ENCODE peak calls at places on chromosomes 3 and 15, in six cellular contexts. One of them, this sample, is unnamed. For H3K9me3, the result is how much of the 10 kb centered on the place peaks cover.

GRCh38 chr3:131386429-131386926 is 4.9 kb downstream of the NUDT16 start:
- DNase-seq in tibial artery: peak
- DNase-seq in BE2C: no peak
- DNase-seq in Peyer's patch: peak
- DNase-seq in lung: peak
- DNase-seq in CD8-positive, alpha-beta T cell: no peak
- DNase-seq in this sample: no peak

GRCh38 chr3:57234613-57235575 is 7.4 kb downstream of the APPL1 start:
- DNase-seq in tibial artery: no peak
- DNase-seq in BE2C: no peak
- DNase-seq in Peyer's patch: no peak
- DNase-seq in lung: no peak
- DNase-seq in CD8-positive, alpha-beta T cell: no peak
- DNase-seq in this sample: no peak

GRCh38 chr3:154749514-154749913 is 319.5 kb upstream of the GPR149 start:
- DNase-seq in tibial artery: no peak
- DNase-seq in BE2C: no peak
- DNase-seq in Peyer's patch: no peak
- DNase-seq in lung: no peak
- DNase-seq in CD8-positive, alpha-beta T cell: no peak
- DNase-seq in this sample: no peak

GRCh38 chr3:69791919-69792399 is 52.7 kb downstream of the MITF start:
- DNase-seq in tibial artery: no peak
- DNase-seq in BE2C: no peak
- DNase-seq in Peyer's patch: no peak
- DNase-seq in lung: no peak
- DNase-seq in CD8-positive, alpha-beta T cell: no peak
- DNase-seq in this sample: no peak

GRCh38 chr15:33801954-33802353 is 166.3 kb upstream of the CHRM5 start:
- DNase-seq in tibial artery: no peak
- DNase-seq in BE2C: no peak
- DNase-seq in Peyer's patch: no peak
- DNase-seq in lung: no peak
- DNase-seq in CD8-positive, alpha-beta T cell: no peak
- DNase-seq in this sample: no peak

GRCh38 chr15:68389041-68389930 is 42.7 kb downstream of the ITGA11 start:
- DNase-seq in tibial artery: no peak
- DNase-seq in BE2C: peak
- DNase-seq in Peyer's patch: no peak
- DNase-seq in lung: no peak
- DNase-seq in CD8-positive, alpha-beta T cell: no peak
- DNase-seq in this sample: no peak

GRCh38 chr3:23170306-23170705 is 32.8 kb upstream of the UBE2E2 start:
- DNase-seq in tibial artery: no peak
- DNase-seq in BE2C: no peak
- DNase-seq in Peyer's patch: no peak
- DNase-seq in lung: no peak
- DNase-seq in CD8-positive, alpha-beta T cell: no peak
- DNase-seq in this sample: no peak

GRCh38 chr15:45118131-45118588 is 4.0 kb downstream of the DUOXA2 start:
- DNase-seq in tibial artery: peak
- DNase-seq in BE2C: peak
- DNase-seq in Peyer's patch: peak
- DNase-seq in lung: peak
- DNase-seq in CD8-positive, alpha-beta T cell: peak
- DNase-seq in this sample: peak

GRCh38 chr3:53375019-53375418 is 27.7 kb upstream of the DCP1A start:
- DNase-seq in tibial artery: peak
- DNase-seq in BE2C: peak
- DNase-seq in Peyer's patch: peak
- DNase-seq in lung: peak
- DNase-seq in CD8-positive, alpha-beta T cell: peak
- DNase-seq in this sample: peak

GRCh38 chr15:101250931-101251829 is 668 bp downstream of the CHSY1 start:
- DNase-seq in tibial artery: no peak
- DNase-seq in BE2C: peak
- DNase-seq in Peyer's patch: peak
- DNase-seq in lung: no peak
- DNase-seq in CD8-positive, alpha-beta T cell: no peak
- DNase-seq in this sample: no peak

GRCh38 chr3:116140100-116140689 is 305.1 kb downstream of the LSAMP start:
- DNase-seq in tibial artery: no peak
- DNase-seq in BE2C: no peak
- DNase-seq in Peyer's patch: no peak
- DNase-seq in lung: no peak
- DNase-seq in CD8-positive, alpha-beta T cell: no peak
- DNase-seq in this sample: no peak

GRCh38 chr3:43048470-43048869 is 57.4 kb downstream of the POMGNT2 start:
- DNase-seq in tibial artery: no peak
- DNase-seq in BE2C: no peak
- DNase-seq in Peyer's patch: no peak
- DNase-seq in lung: no peak
- DNase-seq in CD8-positive, alpha-beta T cell: no peak
- DNase-seq in this sample: no peak
- H3K9me3 ChIP-seq in tibial artery: under half
- H3K9me3 ChIP-seq in BE2C: under half
- H3K9me3 ChIP-seq in Peyer's patch: under half
- H3K9me3 ChIP-seq in lung: under half
- H3K9me3 ChIP-seq in CD8-positive, alpha-beta T cell: under half
- H3K9me3 ChIP-seq in this sample: under half

GRCh38 chr3:6516143-6516542 is 344.8 kb upstream of the GRM7 start:
- DNase-seq in tibial artery: no peak
- DNase-seq in BE2C: no peak
- DNase-seq in Peyer's patch: no peak
- DNase-seq in lung: no peak
- DNase-seq in CD8-positive, alpha-beta T cell: no peak
- DNase-seq in this sample: no peak
- H3K9me3 ChIP-seq in tibial artery: under half
- H3K9me3 ChIP-seq in BE2C: under half
- H3K9me3 ChIP-seq in Peyer's patch: under half
- H3K9me3 ChIP-seq in lung: under half
- H3K9me3 ChIP-seq in CD8-positive, alpha-beta T cell: under half
- H3K9me3 ChIP-seq in this sample: under half

DNA sequence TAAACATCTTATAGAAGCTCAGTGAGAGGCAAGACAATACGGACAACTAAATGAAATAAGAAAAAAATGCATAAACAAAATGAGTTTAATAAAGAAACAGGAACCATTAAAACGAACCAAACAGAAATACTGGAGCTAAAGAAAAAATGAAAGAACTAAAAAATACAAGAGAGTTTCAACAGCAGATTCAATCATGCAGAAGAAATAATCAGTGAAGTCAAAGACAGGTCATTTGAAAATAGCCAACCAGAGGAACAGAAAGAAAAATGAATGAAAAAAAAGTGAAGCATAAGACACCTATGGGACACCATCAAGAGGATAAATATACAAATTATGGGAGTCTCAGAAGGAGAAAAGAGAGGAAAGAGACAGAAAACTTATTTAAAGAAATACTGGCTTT is 42.5 kb upstream of the PRR20G start:
- DNase-seq in tibial artery: no peak
- DNase-seq in BE2C: no peak
- DNase-seq in Peyer's patch: no peak
- DNase-seq in lung: no peak
- DNase-seq in CD8-positive, alpha-beta T cell: no peak
- DNase-seq in this sample: no peak
- H3K9me3 ChIP-seq in tibial artery: under half
- H3K9me3 ChIP-seq in BE2C: under half
- H3K9me3 ChIP-seq in Peyer's patch: under half
- H3K9me3 ChIP-seq in lung: under half
- H3K9me3 ChIP-seq in CD8-positive, alpha-beta T cell: under half
- H3K9me3 ChIP-seq in this sample: under half

GRCh38 chr15:95699578-95699977 is 630.9 kb upstream of the NR2F2 start:
- DNase-seq in tibial artery: no peak
- DNase-seq in BE2C: no peak
- DNase-seq in Peyer's patch: no peak
- DNase-seq in lung: no peak
- DNase-seq in CD8-positive, alpha-beta T cell: no peak
- DNase-seq in this sample: no peak
- H3K9me3 ChIP-seq in tibial artery: under half
- H3K9me3 ChIP-seq in BE2C: under half
- H3K9me3 ChIP-seq in Peyer's patch: under half
- H3K9me3 ChIP-seq in lung: under half
- H3K9me3 ChIP-seq in CD8-positive, alpha-beta T cell: under half
- H3K9me3 ChIP-seq in this sample: under half

DNA sequence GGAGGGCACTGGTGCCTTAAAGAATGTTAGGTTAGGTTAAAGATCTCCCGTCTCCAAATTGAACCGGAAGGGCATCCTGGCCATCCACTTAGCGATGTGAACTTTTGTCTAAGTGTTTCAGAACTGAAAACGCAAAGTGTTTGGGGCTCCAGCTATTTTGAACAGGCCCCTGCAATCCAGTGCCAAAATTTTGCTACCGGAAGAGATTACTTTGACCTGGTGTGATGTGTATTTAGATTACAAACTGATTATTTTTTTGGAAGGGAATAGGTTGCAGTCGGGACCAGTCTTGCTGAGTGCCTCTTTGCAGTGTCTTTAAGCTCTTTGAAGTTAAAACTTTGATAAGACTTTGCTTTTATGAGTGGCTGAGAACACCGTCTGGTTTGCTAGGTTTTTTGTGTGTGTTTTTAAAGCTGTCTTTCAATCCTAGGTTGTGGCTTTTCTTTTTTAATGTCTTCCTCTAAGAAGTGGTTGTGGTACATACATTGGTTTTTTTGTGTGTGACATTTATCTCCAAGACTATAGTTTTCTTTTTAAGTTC is 179.6 kb downstream of the OR4M2 start:
- DNase-seq in tibial artery: no peak
- DNase-seq in BE2C: no peak
- DNase-seq in Peyer's patch: no peak
- DNase-seq in lung: no peak
- DNase-seq in CD8-positive, alpha-beta T cell: no peak
- DNase-seq in this sample: no peak
- H3K9me3 ChIP-seq in tibial artery: under half
- H3K9me3 ChIP-seq in BE2C: under half
- H3K9me3 ChIP-seq in Peyer's patch: under half
- H3K9me3 ChIP-seq in lung: under half
- H3K9me3 ChIP-seq in CD8-positive, alpha-beta T cell: under half
- H3K9me3 ChIP-seq in this sample: under half

GRCh38 chr3:128006061-128006470 is 46.2 kb upstream of the SEC61A1 start:
- DNase-seq in tibial artery: no peak
- DNase-seq in BE2C: no peak
- DNase-seq in Peyer's patch: no peak
- DNase-seq in lung: no peak
- DNase-seq in CD8-positive, alpha-beta T cell: no peak
- DNase-seq in this sample: no peak
- H3K9me3 ChIP-seq in tibial artery: under half
- H3K9me3 ChIP-seq in BE2C: under half
- H3K9me3 ChIP-seq in Peyer's patch: under half
- H3K9me3 ChIP-seq in lung: under half
- H3K9me3 ChIP-seq in CD8-positive, alpha-beta T cell: under half
- H3K9me3 ChIP-seq in this sample: under half

GRCh38 chr3:186608624-186609215 is 4.1 kb upstream of the AHSG start:
- DNase-seq in tibial artery: no peak
- DNase-seq in BE2C: no peak
- DNase-seq in Peyer's patch: no peak
- DNase-seq in lung: no peak
- DNase-seq in CD8-positive, alpha-beta T cell: no peak
- DNase-seq in this sample: no peak

GRCh38 chr3:186600896-186601295 is 12.0 kb upstream of the AHSG start:
- DNase-seq in tibial artery: no peak
- DNase-seq in BE2C: no peak
- DNase-seq in Peyer's patch: no peak
- DNase-seq in lung: no peak
- DNase-seq in CD8-positive, alpha-beta T cell: no peak
- DNase-seq in this sample: no peak

GRCh38 chr3:186603159-186603558 is 9.7 kb upstream of the AHSG start:
- DNase-seq in tibial artery: no peak
- DNase-seq in BE2C: no peak
- DNase-seq in Peyer's patch: no peak
- DNase-seq in lung: no peak
- DNase-seq in CD8-positive, alpha-beta T cell: no peak
- DNase-seq in this sample: no peak

GRCh38 chr3:186605561-186606545 is 7.0 kb upstream of the AHSG start:
- DNase-seq in tibial artery: no peak
- DNase-seq in BE2C: no peak
- DNase-seq in Peyer's patch: no peak
- DNase-seq in lung: no peak
- DNase-seq in CD8-positive, alpha-beta T cell: no peak
- DNase-seq in this sample: no peak

DNA sequence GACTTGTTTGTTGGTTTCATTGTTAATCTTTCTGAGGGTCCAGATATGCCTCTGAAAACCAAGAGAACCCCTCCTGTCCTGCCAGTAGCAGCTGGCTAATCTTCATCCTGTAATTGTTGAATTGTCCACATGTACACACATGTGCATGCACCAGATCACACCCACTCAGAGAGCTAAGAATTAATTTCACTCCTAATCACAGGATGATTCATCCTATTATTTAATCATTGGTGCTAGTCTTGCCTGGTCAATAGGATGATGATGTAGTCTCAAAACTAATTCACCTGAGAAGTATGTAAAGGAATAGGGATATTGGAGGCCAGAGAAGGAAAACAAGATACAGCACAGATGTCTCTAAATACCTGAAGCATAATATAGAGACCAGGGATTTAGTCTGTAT is 7.8 kb upstream of the AHSG start:
- DNase-seq in tibial artery: no peak
- DNase-seq in BE2C: no peak
- DNase-seq in Peyer's patch: no peak
- DNase-seq in lung: no peak
- DNase-seq in CD8-positive, alpha-beta T cell: no peak
- DNase-seq in this sample: no peak
- H3K9me3 ChIP-seq in tibial artery: under half
- H3K9me3 ChIP-seq in BE2C: under half
- H3K9me3 ChIP-seq in Peyer's patch: under half
- H3K9me3 ChIP-seq in lung: under half
- H3K9me3 ChIP-seq in CD8-positive, alpha-beta T cell: under half
- H3K9me3 ChIP-seq in this sample: under half

GRCh38 chr15:56149071-56149470 is 94.6 kb downstream of the RFX7 start:
- DNase-seq in tibial artery: no peak
- DNase-seq in BE2C: no peak
- DNase-seq in Peyer's patch: no peak
- DNase-seq in lung: no peak
- DNase-seq in CD8-positive, alpha-beta T cell: no peak
- DNase-seq in this sample: no peak
- H3K9me3 ChIP-seq in tibial artery: under half
- H3K9me3 ChIP-seq in BE2C: under half
- H3K9me3 ChIP-seq in Peyer's patch: under half
- H3K9me3 ChIP-seq in lung: under half
- H3K9me3 ChIP-seq in CD8-positive, alpha-beta T cell: under half
- H3K9me3 ChIP-seq in this sample: under half